ENCODE peak calls at places on chromosomes 6 and 20, in ten cellular contexts. P, V, A, Q, S, B, F, Y, L and O are unnamed samples.

GRCh38 chr6:6712258-6712978 is 123.9 kb downstream of the LY86 start:
- DNase-seq in A (peak; percentile 60), Y (no peak), B (peak; percentile 51), P (no peak), L (no peak), Q (no peak), V (peak; percentile 83), S (peak; percentile 72), F (no peak), O (peak; percentile 18)

GRCh38 chr20:5974531-5974930 is 24.1 kb downstream of the MCM8 start:
- DNase-seq in A (no peak), V (no peak), S (no peak), Q (no peak), Y (no peak), F (no peak), L (no peak), P (no peak), B (no peak), O (no peak)

GRCh38 chr6:108944707-108945685 is 96.8 kb downstream of the ARMC2 start:
- DNase-seq in A (no peak), Q (peak; percentile 90), Y (no peak), B (no peak), F (no peak), L (no peak), V (no peak), S (no peak), P (peak; percentile 86), O (peak; percentile 58)

GRCh38 chr6:28565823-28566526 is 40.3 kb downstream of the GPX5 start:
- DNase-seq in Y (no peak), P (no peak), B (no peak), A (no peak), L (no peak), S (no peak), Q (no peak), V (peak; percentile 83), F (no peak), O (no peak)

GRCh38 chr20:51354769-51355319 is 187.7 kb downstream of the NFATC2 start:
- DNase-seq in Y (no peak), Q (peak; percentile 63), B (no peak), F (no peak), S (no peak), P (no peak), V (no peak), L (no peak), A (no peak), O (no peak)

GRCh38 chr20:24589381-24589780 is 120.0 kb downstream of the SYNDIG1 start:
- DNase-seq in S (no peak), Q (no peak), L (peak; percentile 32), B (no peak), V (no peak), P (no peak), Y (no peak), A (no peak), F (peak; percentile 58), O (no peak)

GRCh38 chr20:38059832-38060231 is 26.3 kb downstream of the RPRD1B start:
- DNase-seq in Q (no peak), A (no peak), F (no peak), S (peak; percentile 30), B (peak; percentile 41), P (no peak), Y (no peak), L (no peak), V (peak; percentile 93), O (no peak)

GRCh38 chr20:48489656-48490055 is 338.1 kb downstream of the PREX1 start:
- DNase-seq in S (no peak), L (no peak), Q (no peak), P (no peak), F (peak; percentile 70), B (peak; percentile 3), V (no peak), Y (no peak), A (no peak), O (no peak)

GRCh38 chr6:25942561-25943147 is 12.2 kb upstream of the SLC17A2 start:
- DNase-seq in A (peak; percentile 16), B (no peak), S (no peak), Y (no peak), V (peak; percentile 76), F (peak; percentile 25), P (no peak), L (no peak), Q (no peak), O (no peak)
- TF ChIP-seq CTCF in A (peak; percentile 74), B (peak; percentile 26), S (peak; percentile 39), Y (no peak), V (peak; percentile 92), F (peak; percentile 56), P (no peak), L (peak; percentile 58), Q (no peak), O (peak; percentile 11)

GRCh38 chr6:163756079-163756478 is 341.6 kb downstream of the QKI start:
- DNase-seq in S (no peak), L (no peak), B (peak; percentile 44), A (no peak), Y (no peak), Q (no peak), F (no peak), P (no peak), V (no peak), O (no peak)
- H3K27ac ChIP-seq in S (no peak overlapping the region), L (no peak overlapping the region), B (no peak overlapping the region), A (no peak overlapping the region), Y (no peak overlapping the region), Q (no peak overlapping the region), F (no peak overlapping the region), P (no peak overlapping the region), V (no peak overlapping the region), O (no peak overlapping the region)

DNA sequence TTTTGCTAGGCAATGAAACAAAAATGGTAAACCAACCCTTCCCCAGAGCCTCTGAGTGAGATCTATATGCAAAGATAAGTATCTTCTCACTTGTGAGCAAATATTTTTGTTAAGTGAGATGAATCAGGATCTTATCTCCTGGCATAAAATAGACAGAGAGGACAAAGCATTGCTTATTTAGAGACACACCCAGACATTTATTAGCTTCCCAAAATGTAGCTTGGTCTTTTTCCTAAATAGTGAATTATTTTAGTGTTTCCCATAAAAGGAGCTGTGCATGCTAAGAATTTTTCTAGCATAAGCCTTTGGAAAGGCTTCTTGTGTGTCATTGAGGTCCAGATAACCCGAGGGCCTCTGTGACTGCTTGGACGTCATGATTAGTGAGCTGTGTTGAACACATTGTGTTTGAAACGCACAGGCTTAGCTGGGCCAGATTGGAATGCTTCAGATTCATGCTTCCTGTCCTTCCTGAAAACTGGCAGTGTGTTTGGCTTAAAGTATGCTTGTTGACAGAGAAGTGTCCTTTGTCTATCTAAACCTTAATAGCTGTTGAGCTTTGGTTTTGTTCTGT is 16.5 kb downstream of the MTHFD1L start:
- DNase-seq in L (no peak), V (peak; percentile 97), Y (no peak), P (peak; percentile 62), A (peak; percentile 18), Q (peak; percentile 69), S (no peak), F (peak; percentile 67), B (no peak), O (no peak)
- TF ChIP-seq EP300 in L (no peak), V (no peak), Y (no peak), P (peak; percentile 58), A (peak; percentile 35), Q (no peak), S (no peak), F (no peak), B (no peak), O (peak; percentile 74)

DNA sequence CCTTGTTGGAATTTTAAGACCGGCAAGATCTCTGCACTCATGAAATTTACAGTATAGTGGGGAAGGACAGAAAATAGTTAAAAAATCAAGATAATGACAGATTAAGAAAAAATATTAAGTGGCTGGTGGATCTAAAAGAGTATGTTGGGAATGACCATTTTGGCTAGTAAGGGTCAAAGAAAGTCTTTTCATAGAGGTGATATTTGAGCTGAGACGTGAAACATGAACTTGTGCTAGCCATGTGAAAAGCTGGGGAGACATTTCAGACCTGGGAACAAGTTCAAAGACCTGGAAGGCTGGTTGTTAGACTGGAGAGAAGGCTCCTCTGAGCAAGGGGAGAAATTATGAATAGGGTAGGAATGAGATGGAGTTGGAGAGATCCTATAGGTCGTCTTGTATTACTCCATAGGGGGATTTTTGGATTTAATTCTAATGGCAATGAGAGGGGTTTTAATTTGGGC is 4.7 kb downstream of the BICRAL start:
- DNase-seq in A (no peak), L (no peak), Y (no peak), S (no peak), Q (no peak), B (no peak), P (no peak), F (no peak), V (no peak), O (no peak)
- TF ChIP-seq CTCF in A (no peak), L (no peak), Y (no peak), S (no peak), Q (peak; percentile 5), B (no peak), P (no peak), F (no peak), V (no peak), O (no peak)

DNA sequence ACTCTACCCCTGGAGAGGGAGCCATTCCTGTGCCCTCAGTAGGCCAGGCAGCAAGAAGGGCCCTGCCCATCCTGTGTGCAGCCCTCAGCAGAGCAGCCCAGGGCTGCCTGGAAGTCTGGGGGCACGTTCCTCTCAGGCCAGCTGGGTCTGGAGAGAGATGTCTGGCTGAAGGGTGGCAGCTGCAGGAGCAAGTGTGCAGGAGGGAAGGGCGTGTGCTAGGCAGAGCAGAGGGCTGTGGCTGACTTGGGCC is 62.7 kb downstream of the NOL4L start:
- DNase-seq in V (no peak), Y (no peak), P (no peak), Q (no peak), F (peak; percentile 73), A (no peak), B (no peak), L (no peak), S (no peak), O (no peak)
- H3K27ac ChIP-seq in V (peak overlapping the region; percentile 48), Y (no peak overlapping the region), P (no peak overlapping the region), Q (no peak overlapping the region), F (no peak overlapping the region), A (no peak overlapping the region), B (no peak overlapping the region), L (no peak overlapping the region), S (no peak overlapping the region), O (no peak overlapping the region)

GRCh38 chr6:158028421-158028820 is 46.8 kb downstream of the SYNJ2 start:
- DNase-seq in F (no peak), V (no peak), S (no peak), L (no peak), B (no peak), Y (no peak), Q (no peak), A (no peak), P (no peak), O (no peak)
- TF ChIP-seq EP300 in F (no peak), V (no peak), S (no peak), L (no peak), B (no peak), Y (no peak), Q (no peak), A (no peak), P (no peak), O (no peak)